ENCODE peak calls at places on chromosomes 2 and 18, in six cellular contexts. K is PC-3, U is neural progenitor cell, B is GM23338, X is MM.1S, I is SK-N-SH. H is an unnamed sample.

GRCh38 chr2:8148260-8148880 is 533.5 kb upstream of the ID2 start:
- DNase-seq in K (peak; percentile 95), X (no peak), B (no peak), I (no peak), U (no peak), H (peak; percentile 93)

GRCh38 chr18:3449702-3450357 is at the start of gene TGIF1:
- DNase-seq in X (no peak), U (peak; percentile 92), B (peak; percentile 82), I (peak; percentile 77), K (peak; percentile 81), H (peak; percentile 84)

GRCh38 chr2:239949537-239949936 is 75.6 kb downstream of the NDUFA10 start:
- DNase-seq in B (no peak), I (no peak), K (no peak), U (no peak), X (no peak), H (no peak)

GRCh38 chr2:175001546-175001945 is 3.6 kb downstream of the CHN1 start:
- DNase-seq in U (no peak), X (no peak), K (no peak), B (no peak), I (no peak), H (no peak)

GRCh38 chr2:217193431-217194075 is 333.7 kb upstream of the TNP1 start:
- DNase-seq in K (no peak), X (no peak), B (no peak), U (no peak), I (no peak), H (no peak)

GRCh38 chr2:27932396-27932795 is 41.9 kb downstream of the BABAM2 start:
- DNase-seq in U (no peak), I (no peak), B (no peak), X (no peak), K (peak; percentile 94), H (peak; percentile 57)

GRCh38 chr18:76402026-76402990 is 92.7 kb downstream of the ZNF516 start:
- DNase-seq in U (no peak), K (no peak), X (no peak), B (no peak), I (no peak), H (no peak)

GRCh38 chr18:12606592-12607315 is 51.2 kb downstream of the SPIRE1 start:
- DNase-seq in X (no peak), K (peak; percentile 83), B (no peak), I (no peak), U (no peak), H (peak; percentile 90)

GRCh38 chr18:63264871-63265270 is 54.7 kb downstream of the BCL2 start:
- DNase-seq in X (no peak), I (no peak), K (no peak), B (no peak), U (no peak), H (no peak)

GRCh38 chr2:212646698-212647097 is 108.1 kb upstream of the ERBB4 start:
- DNase-seq in U (no peak), I (no peak), K (peak; percentile 94), B (no peak), X (no peak), H (peak; percentile 92)

GRCh38 chr18:58860747-58861224 is 3.9 kb upstream of the ZNF532 start:
- DNase-seq in K (no peak), B (no peak), X (no peak), U (no peak), I (no peak), H (peak; percentile 45)

GRCh38 chr2:85890522-85891176 is 1.9 kb upstream of the ST3GAL5 start:
- DNase-seq in X (no peak), K (no peak), B (no peak), U (no peak), I (no peak), H (no peak)

GRCh38 chr2:160666019-160666676 is 172.5 kb upstream of the RBMS1 start:
- DNase-seq in U (no peak), B (no peak), K (peak; percentile 97), I (peak; percentile 33), X (peak; percentile 90), H (peak; percentile 97)

GRCh38 chr18:27608742-27609141 is 423.6 kb upstream of the CHST9 start:
- DNase-seq in X (no peak), U (no peak), K (peak; percentile 37), I (no peak), B (peak; percentile 50), H (peak; percentile 27)

GRCh38 chr2:102032368-102033027 is 40.7 kb downstream of the IL1R2 start:
- DNase-seq in U (no peak), B (no peak), X (no peak), K (no peak), I (no peak), H (no peak)

GRCh38 chr2:29130295-29130694 is 15.1 kb downstream of the CLIP4 start:
- DNase-seq in I (no peak), B (peak; percentile 17), X (peak; percentile 56), U (no peak), K (peak; percentile 89), H (peak; percentile 88)

GRCh38 chr2:3626817-3627499 is 31.0 kb upstream of the ALLC start:
- DNase-seq in I (no peak), B (no peak), K (no peak), U (no peak), X (no peak), H (no peak)

GRCh38 chr2:10868465-10869314 is 43.0 kb upstream of the KCNF1 start:
- DNase-seq in U (no peak), I (peak; percentile 75), K (peak; percentile 78), B (no peak), X (no peak), H (peak; percentile 87)

GRCh38 chr2:138711812-138712211 is 68.4 kb downstream of the NXPH2 start:
- DNase-seq in U (no peak), K (no peak), X (peak; percentile 31), I (no peak), B (no peak), H (peak; percentile 4)

GRCh38 chr18:67500512-67500911 is 16.0 kb downstream of the DSEL start:
- DNase-seq in X (no peak), U (no peak), K (no peak), B (no peak), I (no peak), H (no peak)

GRCh38 chr2:67255933-67256615 is 141.1 kb upstream of the ETAA1 start:
- DNase-seq in B (no peak), I (no peak), U (no peak), K (peak; percentile 45), X (no peak), H (peak; percentile 44)

GRCh38 chr2:69138247-69138754 is 125.3 kb downstream of the ANTXR1 start:
- DNase-seq in U (no peak), I (no peak), B (peak; percentile 24), X (no peak), K (peak; percentile 86), H (peak; percentile 88)

GRCh38 chr2:145158051-145158586 is 638.2 kb upstream of the ZEB2 start:
- DNase-seq in U (no peak), B (no peak), I (no peak), X (no peak), K (peak; percentile 42), H (peak; percentile 84)

GRCh38 chr2:224039770-224040088 is 643 bp upstream of the SERPINE2 start:
- DNase-seq in K (no peak), I (no peak), B (peak; percentile 81), X (no peak), U (no peak), H (no peak)

GRCh38 chr18:62554083-62554815 is 31.4 kb downstream of the ZCCHC2 start:
- DNase-seq in X (no peak), U (no peak), B (no peak), K (peak; percentile 4), I (no peak), H (no peak)

GRCh38 chr2:183291436-183291835 is 167.2 kb downstream of the NUP35 start:
- DNase-seq in X (no peak), U (no peak), B (no peak), I (no peak), K (peak; percentile 72), H (peak; percentile 6)

DNA sequence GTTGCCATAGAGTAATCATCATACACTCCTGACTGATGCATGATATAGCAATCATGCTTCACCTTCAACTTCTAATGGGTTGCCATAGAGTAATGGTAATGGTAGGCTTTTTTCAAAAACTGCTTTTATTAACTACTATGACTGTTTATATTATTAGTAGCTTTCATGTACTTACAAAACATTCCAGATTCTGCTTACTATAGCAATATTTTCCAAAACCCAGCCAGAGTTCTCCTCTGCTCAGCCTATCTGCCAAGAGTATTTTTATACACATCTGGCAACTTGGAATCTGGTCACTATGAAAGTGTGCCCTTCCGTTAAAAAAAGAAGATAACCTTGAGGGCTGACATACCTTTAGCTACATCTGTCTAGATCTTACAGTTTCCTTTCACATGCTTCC is 5.0 kb upstream of the UNC80 start:
- DNase-seq in K (no peak), I (no peak), U (no peak), B (no peak), X (no peak), H (no peak)
- H3K27me3 ChIP-seq in K (peaks cover 2% of the 10 kb centered on the region), I (no peaks in the 10 kb centered on the region), U (peaks cover 98% of the 10 kb centered on the region), B (peaks cover 99% of the 10 kb centered on the region), X (no peaks in the 10 kb centered on the region), H (no peaks in the 10 kb centered on the region)

GRCh38 chr2:171327043-171327496 is 106.7 kb downstream of the METTL8 start:
- DNase-seq in K (no peak), I (no peak), U (no peak), B (peak; percentile 86), X (no peak), H (no peak)
- H3F3A ChIP-seq in K (no peaks in the 10 kb centered on the region), I (no peaks in the 10 kb centered on the region), U (peaks cover 4% of the 10 kb centered on the region), B (no peaks in the 10 kb centered on the region), X (peaks cover 12% of the 10 kb centered on the region), H (no peaks in the 10 kb centered on the region)

GRCh38 chr2:158624961-158625360 is 168.2 kb downstream of the PKP4 start:
- DNase-seq in B (no peak), K (no peak), I (no peak), U (no peak), X (no peak), H (no peak)
- TF ChIP-seq EZH2phosphoT487 in B (no peak), K (no peak), I (no peak), U (no peak), X (no peak), H (no peak)

DNA sequence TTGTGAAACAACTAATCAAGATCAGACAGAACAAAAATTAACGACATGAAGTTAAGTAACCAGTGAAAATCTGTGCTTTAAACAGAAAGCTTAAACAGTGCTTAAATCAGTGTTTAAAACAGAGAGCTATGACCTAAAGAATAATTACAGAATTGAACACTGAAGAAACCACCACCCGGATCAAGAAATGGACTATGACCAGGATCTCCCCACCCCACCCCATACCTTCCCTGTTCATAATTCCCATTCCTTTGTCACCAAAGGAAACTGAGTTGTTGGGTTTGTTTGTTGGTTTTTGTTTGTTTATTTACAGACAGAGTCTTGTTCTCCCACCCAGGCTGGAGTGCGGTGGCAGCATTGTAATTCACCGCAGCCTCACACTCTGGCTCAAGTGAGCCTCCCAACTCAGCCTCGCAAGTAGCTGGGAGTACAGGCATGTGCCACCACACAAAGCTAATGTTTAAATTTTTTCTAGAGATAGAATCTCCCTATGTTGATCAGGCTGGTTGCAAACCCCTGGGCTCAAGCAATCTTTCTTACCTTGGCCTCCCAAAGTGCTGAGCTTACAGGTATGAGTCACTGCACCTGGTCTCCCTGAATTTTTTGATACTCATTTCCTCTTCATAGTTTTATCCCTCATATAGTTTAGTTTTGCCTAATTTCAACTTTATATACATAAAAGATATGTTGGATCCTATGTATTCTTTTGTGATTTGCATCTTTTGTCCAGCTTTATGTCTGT is 8.2 kb upstream of the ALPG start:
- DNase-seq in I (no peak), K (peak; percentile 35), X (no peak), B (no peak), U (no peak), H (no peak)
- H3K27me3 ChIP-seq in I (peaks cover 18% of the 10 kb centered on the region), K (no peaks in the 10 kb centered on the region), X (no peaks in the 10 kb centered on the region), B (no peaks in the 10 kb centered on the region), U (no peaks in the 10 kb centered on the region), H (peaks cover 43% of the 10 kb centered on the region)

H was measured in GM23248.